ENCODE peak calls at places on chromosomes 7 and 10, in seven cellular contexts. One of them, this sample, is unnamed.

GRCh38 chr10:79320785-79321493 is 26.3 kb upstream of the PPIF start:
- DNase-seq in activated CD4-positive, CD25-positive, alpha-beta regulatory T cell treated with anti-CD3 and anti-CD28 coated beads, Interleukin-2, amount 50 U/mL, for 72 hours: no peak
- DNase-seq in GDM1: no peak
- DNase-seq in NB4: peak
- DNase-seq in KG1: no peak
- DNase-seq in H4: peak
- DNase-seq in GM18507: no peak
- DNase-seq in this sample: no peak

GRCh38 chr10:7192831-7193348 is 217.9 kb downstream of the SFMBT2 start:
- DNase-seq in NB4: no peak
- DNase-seq in activated CD4-positive, CD25-positive, alpha-beta regulatory T cell treated with anti-CD3 and anti-CD28 coated beads, Interleukin-2, amount 50 U/mL, for 72 hours: peak
- DNase-seq in KG1: no peak
- DNase-seq in GDM1: no peak
- DNase-seq in GM18507: no peak
- DNase-seq in H4: no peak
- DNase-seq in this sample: no peak

GRCh38 chr7:97317575-97317974 is 200.1 kb downstream of the SDHAF3 start:
- DNase-seq in activated CD4-positive, CD25-positive, alpha-beta regulatory T cell treated with anti-CD3 and anti-CD28 coated beads, Interleukin-2, amount 50 U/mL, for 72 hours: no peak
- DNase-seq in NB4: no peak
- DNase-seq in H4: no peak
- DNase-seq in KG1: no peak
- DNase-seq in GM18507: no peak
- DNase-seq in GDM1: no peak
- DNase-seq in this sample: no peak

GRCh38 chr7:74399006-74399405 is 54.7 kb upstream of the GTF2IRD1 start:
- DNase-seq in GDM1: no peak
- DNase-seq in KG1: no peak
- DNase-seq in GM18507: no peak
- DNase-seq in activated CD4-positive, CD25-positive, alpha-beta regulatory T cell treated with anti-CD3 and anti-CD28 coated beads, Interleukin-2, amount 50 U/mL, for 72 hours: no peak
- DNase-seq in NB4: no peak
- DNase-seq in H4: no peak
- DNase-seq in this sample: peak

GRCh38 chr10:49167629-49168540 is 20.3 kb downstream of the TMEM273 start:
- DNase-seq in NB4: no peak
- DNase-seq in GM18507: no peak
- DNase-seq in GDM1: no peak
- DNase-seq in KG1: no peak
- DNase-seq in H4: no peak
- DNase-seq in activated CD4-positive, CD25-positive, alpha-beta regulatory T cell treated with anti-CD3 and anti-CD28 coated beads, Interleukin-2, amount 50 U/mL, for 72 hours: no peak
- DNase-seq in this sample: no peak

GRCh38 chr10:133285217-133285616 is 8.5 kb upstream of the ADAM8 start:
- DNase-seq in NB4: no peak
- DNase-seq in KG1: no peak
- DNase-seq in H4: no peak
- DNase-seq in GDM1: no peak
- DNase-seq in GM18507: no peak
- DNase-seq in activated CD4-positive, CD25-positive, alpha-beta regulatory T cell treated with anti-CD3 and anti-CD28 coated beads, Interleukin-2, amount 50 U/mL, for 72 hours: no peak
- DNase-seq in this sample: no peak

GRCh38 chr10:1631282-1631681 is 106.0 kb downstream of the ADARB2 start:
- DNase-seq in GDM1: no peak
- DNase-seq in GM18507: no peak
- DNase-seq in KG1: no peak
- DNase-seq in H4: no peak
- DNase-seq in activated CD4-positive, CD25-positive, alpha-beta regulatory T cell treated with anti-CD3 and anti-CD28 coated beads, Interleukin-2, amount 50 U/mL, for 72 hours: no peak
- DNase-seq in NB4: no peak
- DNase-seq in this sample: no peak

GRCh38 chr10:75029874-75030273 is 81.6 kb upstream of the SAMD8 start:
- DNase-seq in GDM1: no peak
- DNase-seq in activated CD4-positive, CD25-positive, alpha-beta regulatory T cell treated with anti-CD3 and anti-CD28 coated beads, Interleukin-2, amount 50 U/mL, for 72 hours: no peak
- DNase-seq in NB4: no peak
- DNase-seq in KG1: no peak
- DNase-seq in H4: no peak
- DNase-seq in GM18507: no peak
- DNase-seq in this sample: no peak

GRCh38 chr10:101228682-101229274 is 485 bp downstream of the LBX1 start:
- DNase-seq in H4: no peak
- DNase-seq in KG1: no peak
- DNase-seq in activated CD4-positive, CD25-positive, alpha-beta regulatory T cell treated with anti-CD3 and anti-CD28 coated beads, Interleukin-2, amount 50 U/mL, for 72 hours: peak
- DNase-seq in GM18507: no peak
- DNase-seq in GDM1: no peak
- DNase-seq in NB4: no peak
- DNase-seq in this sample: no peak

GRCh38 chr10:110005716-110006115 is 2.1 kb upstream of the ADD3 start:
- DNase-seq in KG1: no peak
- DNase-seq in H4: no peak
- DNase-seq in activated CD4-positive, CD25-positive, alpha-beta regulatory T cell treated with anti-CD3 and anti-CD28 coated beads, Interleukin-2, amount 50 U/mL, for 72 hours: no peak
- DNase-seq in GDM1: no peak
- DNase-seq in GM18507: no peak
- DNase-seq in NB4: peak
- DNase-seq in this sample: no peak

GRCh38 chr10:94131885-94132284 is 138.2 kb downstream of the PLCE1 start:
- DNase-seq in activated CD4-positive, CD25-positive, alpha-beta regulatory T cell treated with anti-CD3 and anti-CD28 coated beads, Interleukin-2, amount 50 U/mL, for 72 hours: no peak
- DNase-seq in NB4: no peak
- DNase-seq in GDM1: no peak
- DNase-seq in KG1: no peak
- DNase-seq in H4: no peak
- DNase-seq in GM18507: no peak
- DNase-seq in this sample: no peak

GRCh38 chr10:122112021-122112616 is 123.2 kb downstream of the TACC2 start:
- DNase-seq in activated CD4-positive, CD25-positive, alpha-beta regulatory T cell treated with anti-CD3 and anti-CD28 coated beads, Interleukin-2, amount 50 U/mL, for 72 hours: no peak
- DNase-seq in H4: no peak
- DNase-seq in NB4: peak
- DNase-seq in GDM1: no peak
- DNase-seq in GM18507: no peak
- DNase-seq in KG1: no peak
- DNase-seq in this sample: no peak

GRCh38 chr7:123208793-123209192 is 9.0 kb upstream of the SLC13A1 start:
- DNase-seq in NB4: peak
- DNase-seq in H4: peak
- DNase-seq in KG1: no peak
- DNase-seq in GM18507: no peak
- DNase-seq in GDM1: no peak
- DNase-seq in activated CD4-positive, CD25-positive, alpha-beta regulatory T cell treated with anti-CD3 and anti-CD28 coated beads, Interleukin-2, amount 50 U/mL, for 72 hours: no peak
- DNase-seq in this sample: no peak

GRCh38 chr7:45574521-45575500 is 643 bp downstream of the ADCY1 start:
- DNase-seq in GDM1: no peak
- DNase-seq in GM18507: peak
- DNase-seq in H4: peak
- DNase-seq in activated CD4-positive, CD25-positive, alpha-beta regulatory T cell treated with anti-CD3 and anti-CD28 coated beads, Interleukin-2, amount 50 U/mL, for 72 hours: no peak
- DNase-seq in NB4: no peak
- DNase-seq in KG1: no peak
- DNase-seq in this sample: peak

GRCh38 chr10:47027108-47027811 is 116.0 kb downstream of the PTPN20 start:
- DNase-seq in GDM1: no peak
- DNase-seq in activated CD4-positive, CD25-positive, alpha-beta regulatory T cell treated with anti-CD3 and anti-CD28 coated beads, Interleukin-2, amount 50 U/mL, for 72 hours: no peak
- DNase-seq in GM18507: no peak
- DNase-seq in NB4: no peak
- DNase-seq in KG1: no peak
- DNase-seq in H4: no peak
- DNase-seq in this sample: peak

GRCh38 chr7:130990178-130990832 is 256.3 kb upstream of the KLF14 start:
- DNase-seq in NB4: no peak
- DNase-seq in GM18507: no peak
- DNase-seq in H4: no peak
- DNase-seq in GDM1: no peak
- DNase-seq in activated CD4-positive, CD25-positive, alpha-beta regulatory T cell treated with anti-CD3 and anti-CD28 coated beads, Interleukin-2, amount 50 U/mL, for 72 hours: no peak
- DNase-seq in KG1: no peak
- DNase-seq in this sample: no peak

GRCh38 chr7:144384071-144384470 is 19.4 kb downstream of the NOBOX start:
- DNase-seq in GM18507: no peak
- DNase-seq in H4: peak
- DNase-seq in GDM1: no peak
- DNase-seq in activated CD4-positive, CD25-positive, alpha-beta regulatory T cell treated with anti-CD3 and anti-CD28 coated beads, Interleukin-2, amount 50 U/mL, for 72 hours: no peak
- DNase-seq in KG1: no peak
- DNase-seq in NB4: no peak
- DNase-seq in this sample: peak

This sample was measured in suprapubic skin.